ENCODE peak calls at places on chromosomes 16 and 17, in ten cellular contexts. P is Panc1, A is brain microvascular endothelial cell, T is right atrium auricular region, E is pancreas, S is mucosa of descending colon, H is tibial artery, Z is H1, L is fibroblast of villous mesenchyme, Q is HCT116. O is an unnamed sample.

GRCh38 chr16:48535831-48536599 is 74.0 kb downstream of the N4BP1 start:
- DNase-seq in P (no peak), A (peak; percentile 52), T (peak; percentile 61), E (peak; percentile 58), S (peak; percentile 70), H (peak; percentile 75), Z (no peak), L (peak; percentile 86), Q (no peak), O (peak; percentile 59)

GRCh38 chr17:50634915-50635719 is 436 bp downstream of the ABCC3 start:
- DNase-seq in P (no peak), A (no peak), T (no peak), E (peak; percentile 65), S (peak; percentile 48), H (no peak), Z (no peak), L (no peak), Q (no peak), O (no peak)

GRCh38 chr16:84141143-84141670 is 3.8 kb downstream of the HSDL1 start:
- DNase-seq in P (no peak), A (no peak), T (no peak), E (no peak), S (no peak), H (no peak), Z (no peak), L (no peak), Q (peak; percentile 34), O (no peak)

GRCh38 chr16:4947722-4948503 is 10.2 kb upstream of the SEC14L5 start:
- DNase-seq in P (no peak), A (no peak), T (no peak), E (peak; percentile 18), S (no peak), H (no peak), Z (no peak), L (peak; percentile 38), Q (no peak), O (no peak)

GRCh38 chr17:65749479-65749878 is 188.0 kb upstream of the AXIN2 start:
- DNase-seq in P (no peak), A (peak; percentile 5), T (no peak), E (no peak), S (no peak), H (no peak), Z (no peak), L (peak; percentile 23), Q (peak; percentile 66), O (peak; percentile 34)

GRCh38 chr17:41617698-41618097 is 5.1 kb upstream of the KRT16 start:
- DNase-seq in P (no peak), A (no peak), T (no peak), E (no peak), S (no peak), H (no peak), Z (no peak), L (no peak), Q (no peak), O (no peak)

GRCh38 chr16:89495121-89495520 is 4.8 kb upstream of the ANKRD11 start:
- DNase-seq in P (no peak), A (peak; percentile 56), T (no peak), E (no peak), S (no peak), H (no peak), Z (no peak), L (peak; percentile 94), Q (no peak), O (peak; percentile 85)

GRCh38 chr17:76791053-76791980 is 53.4 kb downstream of the MFSD11 start:
- DNase-seq in P (no peak), A (peak; percentile 32), T (no peak), E (no peak), S (peak; percentile 60), H (no peak), Z (no peak), L (peak; percentile 87), Q (no peak), O (peak; percentile 54)

GRCh38 chr16:3170440-3171180 is 17.4 kb upstream of the OR1F1 start:
- DNase-seq in P (no peak), A (no peak), T (no peak), E (no peak), S (no peak), H (no peak), Z (no peak), L (no peak), Q (no peak), O (no peak)
- TF ChIP-seq CTCF in P (no peak), A (no peak), T (no peak), E (no peak), S (no peak), H (no peak), Z (no peak), L (no peak), Q (no peak), O (no peak)

GRCh38 chr17:47708312-47708863 is 14.4 kb downstream of the TBKBP1 start:
- DNase-seq in P (no peak), A (no peak), T (no peak), E (peak; percentile 62), S (peak; percentile 46), H (no peak), Z (no peak), L (no peak), Q (no peak), O (no peak)
- H3K4me3 ChIP-seq in P (no peak overlapping the region), A (no peak overlapping the region), T (peak overlapping the region; percentile 32), E (peak overlapping the region; percentile 18), S (no peak overlapping the region), H (peak overlapping the region; percentile 48), Z (peak overlapping the region; percentile 34), L (no peak overlapping the region), Q (no peak overlapping the region), O (peak overlapping the region; percentile 7)

GRCh38 chr16:30667361-30667905 is 9.2 kb downstream of the FBRS start:
- DNase-seq in P (no peak), A (no peak), T (no peak), E (no peak), S (no peak), H (no peak), Z (no peak), L (no peak), Q (no peak), O (no peak)

GRCh38 chr16:30666681-30667080 is 8.4 kb downstream of the FBRS start:
- DNase-seq in P (no peak), A (no peak), T (no peak), E (no peak), S (no peak), H (no peak), Z (no peak), L (no peak), Q (no peak), O (peak; percentile 73)

GRCh38 chr16:30669026-30670000 is 11.1 kb downstream of the FBRS start:
- DNase-seq in P (no peak), A (no peak), T (no peak), E (peak; percentile 74), S (no peak), H (no peak), Z (no peak), L (no peak), Q (no peak), O (no peak)

GRCh38 chr16:30668393-30668792 is 10.2 kb downstream of the FBRS start:
- DNase-seq in P (no peak), A (no peak), T (no peak), E (no peak), S (no peak), H (no peak), Z (no peak), L (no peak), Q (no peak), O (no peak)

GRCh38 chr16:30670072-30670824 is 12.0 kb downstream of the FBRS start:
- DNase-seq in P (no peak), A (no peak), T (no peak), E (no peak), S (no peak), H (no peak), Z (no peak), L (no peak), Q (no peak), O (no peak)
- TF ChIP-seq CTCF in P (no peak), A (peak; percentile 10), T (no peak), E (no peak), S (no peak), H (no peak), Z (no peak), L (peak; percentile 7), Q (no peak), O (no peak)

DNA sequence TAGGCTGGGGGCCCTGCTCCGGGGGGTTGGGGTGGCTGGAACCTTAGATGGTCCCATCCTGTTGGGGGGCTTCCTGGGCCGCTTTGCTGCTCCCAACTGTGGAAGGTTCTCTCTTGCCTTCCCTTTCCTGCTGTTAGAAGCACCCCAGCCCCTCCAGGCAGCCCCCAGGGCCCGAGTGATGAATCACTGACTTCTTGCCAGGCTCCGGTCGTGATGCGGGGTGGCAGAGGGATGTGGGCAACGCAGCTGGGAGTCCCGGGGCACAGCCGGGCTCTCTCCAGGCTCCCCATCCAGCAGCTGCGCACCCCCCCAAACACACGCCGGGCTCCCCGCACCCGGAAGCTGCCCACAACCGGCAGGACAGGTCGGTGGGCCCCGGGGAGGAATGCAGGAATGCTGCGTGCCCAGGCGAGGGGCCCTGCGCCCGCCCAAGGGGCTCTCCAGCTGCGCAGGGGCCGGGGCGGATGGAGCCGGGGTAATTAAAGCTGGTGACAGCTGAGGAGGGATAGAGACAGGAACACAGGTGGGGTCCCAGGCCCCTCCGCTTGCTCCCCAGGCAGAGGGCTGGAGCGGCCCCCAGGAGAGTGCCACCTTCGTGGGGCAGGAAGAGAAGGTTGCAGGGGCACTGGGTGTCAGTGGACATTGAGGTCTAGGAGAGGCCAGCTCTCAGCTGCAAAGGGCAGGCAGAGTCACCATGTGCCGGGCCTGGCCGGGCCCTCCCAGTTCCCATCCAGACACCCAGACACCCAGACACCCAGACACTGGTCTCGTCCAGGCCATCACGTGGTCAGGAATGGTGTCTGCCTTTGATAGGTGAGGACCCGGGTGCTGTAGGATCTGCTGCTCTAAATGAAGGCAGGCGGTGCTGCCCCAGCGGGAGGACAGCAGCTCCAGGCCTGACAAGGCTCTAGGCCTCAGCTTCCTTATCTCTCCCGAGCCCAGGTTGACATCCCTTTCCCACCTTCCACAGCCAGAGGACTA is 15.0 kb upstream of the SLC38A10 start:
- DNase-seq in P (no peak), A (no peak), T (no peak), E (peak; percentile 76), S (no peak), H (no peak), Z (no peak), L (no peak), Q (no peak), O (no peak)
- H3K4me3 ChIP-seq in P (no peak overlapping the region), A (no peak overlapping the region), T (no peak overlapping the region), E (no peak overlapping the region), S (no peak overlapping the region), H (no peak overlapping the region), Z (no peak overlapping the region), L (no peak overlapping the region), Q (peak overlapping the region; percentile 69), O (no peak overlapping the region)

GRCh38 chr17:2909164-2909852 is 113.1 kb downstream of the RAP1GAP2 start:
- DNase-seq in P (no peak), A (no peak), T (no peak), E (peak; percentile 22), S (no peak), H (no peak), Z (no peak), L (peak; percentile 29), Q (no peak), O (no peak)
- TF ChIP-seq CTCF in P (no peak), A (no peak), T (no peak), E (no peak), S (no peak), H (no peak), Z (no peak), L (no peak), Q (no peak), O (no peak)

O was measured in fibroblast of mammary gland.